ENCODE peak calls at places on chromosomes 5 and 9, in five cellular contexts. N is T-helper 17 cell, Y is Kasumi-1, O is fibroblast of pulmonary artery, L is mucosa of gallbladder. M is an unnamed sample.

GRCh38 chr9:98559568-98559967 is 149.2 kb downstream of the GABBR2 start:
- DNase-seq in L (no peak), N (no peak), Y (no peak), O (no peak), M (no peak)

GRCh38 chr5:115070737-115071136 is 99.0 kb downstream of the TRIM36 start:
- DNase-seq in Y (no peak), O (no peak), L (no peak), N (no peak), M (no peak)

GRCh38 chr9:128390150-128390812 is 19.1 kb downstream of the URM1 start:
- DNase-seq in N (no peak), L (no peak), Y (no peak), O (no peak), M (no peak)

GRCh38 chr5:32512916-32513315 is 68.4 kb upstream of the ZFR start:
- DNase-seq in N (no peak), O (no peak), L (no peak), Y (no peak), M (no peak)

GRCh38 chr5:150486402-150487198 is 21.3 kb upstream of the NDST1 start:
- DNase-seq in O (peak; percentile 48), L (peak; percentile 47), N (peak; percentile 29), Y (peak; percentile 61), M (peak; percentile 53)

GRCh38 chr9:95874303-95874988 is 1.0 kb upstream of the ERCC6L2 start:
- DNase-seq in Y (no peak), N (no peak), L (no peak), O (peak; percentile 15), M (peak; percentile 11)

GRCh38 chr5:31172881-31173280 is 20.6 kb upstream of the CDH6 start:
- DNase-seq in N (no peak), Y (no peak), L (no peak), O (no peak), M (no peak)

GRCh38 chr5:157561105-157561504 is 14.5 kb downstream of the ADAM19 start:
- DNase-seq in Y (no peak), L (no peak), N (no peak), O (no peak), M (no peak)

GRCh38 chr5:176624916-176625315 is 5.4 kb downstream of the SNCB start:
- DNase-seq in L (no peak), Y (no peak), N (no peak), O (no peak), M (no peak)

GRCh38 chr9:95032580-95033298 is 284.8 kb downstream of the FANCC start:
- DNase-seq in N (no peak), Y (no peak), O (no peak), L (no peak), M (no peak)

GRCh38 chr5:4570047-4571015 is 569.8 kb upstream of the ADAMTS16 start:
- DNase-seq in N (no peak), Y (no peak), L (no peak), O (no peak), M (no peak)

GRCh38 chr9:112091805-112092204 is 83.3 kb downstream of the SUSD1 start:
- DNase-seq in Y (no peak), N (no peak), L (no peak), O (peak; percentile 52), M (peak; percentile 42)

GRCh38 chr9:120839146-120839545 is 3.6 kb downstream of the PSMD5 start:
- DNase-seq in O (peak; percentile 21), Y (no peak), L (no peak), N (no peak), M (no peak)

GRCh38 chr5:133245191-133246052 is 193.6 kb downstream of the HSPA4 start:
- DNase-seq in L (no peak), N (no peak), Y (no peak), O (peak; percentile 86), M (peak; percentile 62)

GRCh38 chr5:78547731-78548189 is 100.8 kb downstream of the LHFPL2 start:
- DNase-seq in N (no peak), O (peak; percentile 100), L (peak; percentile 75), Y (no peak), M (peak; percentile 99)

GRCh38 chr5:78690593-78690972 is 42.0 kb upstream of the LHFPL2 start:
- DNase-seq in N (no peak), O (no peak), Y (no peak), L (no peak), M (no peak)

GRCh38 chr9:82621446-82621845 is 441.5 kb downstream of the RASEF start:
- DNase-seq in N (no peak), L (no peak), O (no peak), Y (no peak), M (no peak)

M was measured in cardiac fibroblast.